ENCODE peak calls at places on chromosomes 2 and 18, in five cellular contexts. One of them, this sample, is unnamed.

GRCh38 chr18:6207119-6207518 is 207.6 kb downstream of the L3MBTL4 start:
- DNase-seq in Peyer's patch: no peak
- DNase-seq in HCT116: no peak
- DNase-seq in sigmoid colon: no peak
- DNase-seq in IMR-90: peak
- DNase-seq in this sample: no peak

GRCh38 chr2:16394072-16394985 is 271.3 kb downstream of the CYRIA start:
- DNase-seq in Peyer's patch: no peak
- DNase-seq in HCT116: no peak
- DNase-seq in IMR-90: no peak
- DNase-seq in sigmoid colon: no peak
- DNase-seq in this sample: peak

GRCh38 chr18:41558744-41559143 is 396.3 kb upstream of the PIK3C3 start:
- DNase-seq in sigmoid colon: no peak
- DNase-seq in IMR-90: no peak
- DNase-seq in Peyer's patch: no peak
- DNase-seq in HCT116: no peak
- DNase-seq in this sample: no peak

GRCh38 chr2:1990724-1991123 is 246.4 kb upstream of the PXDN start:
- DNase-seq in sigmoid colon: peak
- DNase-seq in HCT116: no peak
- DNase-seq in Peyer's patch: no peak
- DNase-seq in IMR-90: no peak
- DNase-seq in this sample: no peak

GRCh38 chr18:63604791-63605567 is 17.8 kb downstream of the SERPINB13 start:
- DNase-seq in Peyer's patch: no peak
- DNase-seq in HCT116: peak
- DNase-seq in IMR-90: peak
- DNase-seq in sigmoid colon: no peak
- DNase-seq in this sample: no peak

GRCh38 chr18:60372598-60372997 is at the start of gene MC4R:
- DNase-seq in sigmoid colon: no peak
- DNase-seq in HCT116: peak
- DNase-seq in IMR-90: peak
- DNase-seq in Peyer's patch: no peak
- DNase-seq in this sample: no peak

GRCh38 chr2:81324046-81324445 is 1019.5 kb upstream of the LRRTM1 start:
- DNase-seq in IMR-90: no peak
- DNase-seq in HCT116: peak
- DNase-seq in sigmoid colon: no peak
- DNase-seq in Peyer's patch: no peak
- DNase-seq in this sample: no peak

GRCh38 chr2:40487592-40487991 is 35.7 kb upstream of the SLC8A1 start:
- DNase-seq in Peyer's patch: no peak
- DNase-seq in IMR-90: peak
- DNase-seq in HCT116: no peak
- DNase-seq in sigmoid colon: no peak
- DNase-seq in this sample: no peak

GRCh38 chr2:11132036-11132671 is 23.1 kb upstream of the SLC66A3 start:
- DNase-seq in sigmoid colon: peak
- DNase-seq in IMR-90: no peak
- DNase-seq in Peyer's patch: no peak
- DNase-seq in HCT116: no peak
- DNase-seq in this sample: no peak

GRCh38 chr2:26541401-26542193 is 63.7 kb upstream of the OTOF start:
- DNase-seq in HCT116: no peak
- DNase-seq in sigmoid colon: peak
- DNase-seq in Peyer's patch: no peak
- DNase-seq in IMR-90: no peak
- DNase-seq in this sample: no peak

GRCh38 chr2:237692601-237693079 is 65.3 kb downstream of the LRRFIP1 start:
- DNase-seq in HCT116: no peak
- DNase-seq in Peyer's patch: peak
- DNase-seq in IMR-90: no peak
- DNase-seq in sigmoid colon: peak
- DNase-seq in this sample: peak

GRCh38 chr2:238964544-238965113 is 116.7 kb downstream of the TWIST2 start:
- DNase-seq in sigmoid colon: no peak
- DNase-seq in HCT116: no peak
- DNase-seq in Peyer's patch: no peak
- DNase-seq in IMR-90: no peak
- DNase-seq in this sample: no peak

GRCh38 chr2:149315461-149315860 is 14.9 kb upstream of the LYPD6 start:
- DNase-seq in sigmoid colon: no peak
- DNase-seq in Peyer's patch: no peak
- DNase-seq in HCT116: no peak
- DNase-seq in IMR-90: no peak
- DNase-seq in this sample: no peak

GRCh38 chr2:238682536-238682935 is 165.3 kb upstream of the TWIST2 start:
- DNase-seq in sigmoid colon: no peak
- DNase-seq in Peyer's patch: no peak
- DNase-seq in IMR-90: no peak
- DNase-seq in HCT116: no peak
- DNase-seq in this sample: no peak

GRCh38 chr2:226338825-226339224 is 460.8 kb downstream of the IRS1 start:
- DNase-seq in HCT116: no peak
- DNase-seq in Peyer's patch: no peak
- DNase-seq in IMR-90: no peak
- DNase-seq in sigmoid colon: no peak
- DNase-seq in this sample: no peak

GRCh38 chr2:105934467-105934866 is 189.8 kb downstream of the NCK2 start:
- DNase-seq in Peyer's patch: peak
- DNase-seq in sigmoid colon: no peak
- DNase-seq in HCT116: no peak
- DNase-seq in IMR-90: no peak
- DNase-seq in this sample: no peak

GRCh38 chr2:16036951-16037350 is 96.6 kb downstream of the MYCN start:
- DNase-seq in Peyer's patch: no peak
- DNase-seq in sigmoid colon: no peak
- DNase-seq in IMR-90: no peak
- DNase-seq in HCT116: no peak
- DNase-seq in this sample: no peak

GRCh38 chr2:190863946-190864345 is 16.7 kb upstream of the GLS start:
- DNase-seq in sigmoid colon: no peak
- DNase-seq in HCT116: no peak
- DNase-seq in Peyer's patch: no peak
- DNase-seq in IMR-90: no peak
- DNase-seq in this sample: no peak

GRCh38 chr2:159265171-159265576 is 21.3 kb downstream of the WDSUB1 start:
- DNase-seq in Peyer's patch: no peak
- DNase-seq in HCT116: peak
- DNase-seq in sigmoid colon: no peak
- DNase-seq in IMR-90: peak
- DNase-seq in this sample: peak

GRCh38 chr18:5309888-5310470 is 14.5 kb upstream of the ZBTB14 start:
- DNase-seq in HCT116: no peak
- DNase-seq in sigmoid colon: no peak
- DNase-seq in IMR-90: no peak
- DNase-seq in Peyer's patch: peak
- DNase-seq in this sample: no peak

GRCh38 chr2:15511686-15512085 is 49.4 kb downstream of the NBAS start:
- DNase-seq in HCT116: no peak
- DNase-seq in sigmoid colon: no peak
- DNase-seq in IMR-90: no peak
- DNase-seq in Peyer's patch: no peak
- DNase-seq in this sample: no peak

GRCh38 chr2:134333646-134334189 is 79.8 kb downstream of the MGAT5 start:
- DNase-seq in sigmoid colon: no peak
- DNase-seq in HCT116: no peak
- DNase-seq in Peyer's patch: no peak
- DNase-seq in IMR-90: no peak
- DNase-seq in this sample: no peak

GRCh38 chr18:45916302-45916701 is 50.8 kb downstream of the EPG5 start:
- DNase-seq in HCT116: no peak
- DNase-seq in Peyer's patch: no peak
- DNase-seq in sigmoid colon: no peak
- DNase-seq in IMR-90: no peak
- DNase-seq in this sample: peak

GRCh38 chr2:100104718-100105677 is 37.4 kb downstream of the AFF3 start:
- DNase-seq in Peyer's patch: no peak
- DNase-seq in IMR-90: peak
- DNase-seq in sigmoid colon: no peak
- DNase-seq in HCT116: no peak
- DNase-seq in this sample: peak

GRCh38 chr2:223232896-223233295 is 180.9 kb downstream of the KCNE4 start:
- DNase-seq in sigmoid colon: no peak
- DNase-seq in IMR-90: no peak
- DNase-seq in Peyer's patch: no peak
- DNase-seq in HCT116: no peak
- DNase-seq in this sample: no peak

DNA sequence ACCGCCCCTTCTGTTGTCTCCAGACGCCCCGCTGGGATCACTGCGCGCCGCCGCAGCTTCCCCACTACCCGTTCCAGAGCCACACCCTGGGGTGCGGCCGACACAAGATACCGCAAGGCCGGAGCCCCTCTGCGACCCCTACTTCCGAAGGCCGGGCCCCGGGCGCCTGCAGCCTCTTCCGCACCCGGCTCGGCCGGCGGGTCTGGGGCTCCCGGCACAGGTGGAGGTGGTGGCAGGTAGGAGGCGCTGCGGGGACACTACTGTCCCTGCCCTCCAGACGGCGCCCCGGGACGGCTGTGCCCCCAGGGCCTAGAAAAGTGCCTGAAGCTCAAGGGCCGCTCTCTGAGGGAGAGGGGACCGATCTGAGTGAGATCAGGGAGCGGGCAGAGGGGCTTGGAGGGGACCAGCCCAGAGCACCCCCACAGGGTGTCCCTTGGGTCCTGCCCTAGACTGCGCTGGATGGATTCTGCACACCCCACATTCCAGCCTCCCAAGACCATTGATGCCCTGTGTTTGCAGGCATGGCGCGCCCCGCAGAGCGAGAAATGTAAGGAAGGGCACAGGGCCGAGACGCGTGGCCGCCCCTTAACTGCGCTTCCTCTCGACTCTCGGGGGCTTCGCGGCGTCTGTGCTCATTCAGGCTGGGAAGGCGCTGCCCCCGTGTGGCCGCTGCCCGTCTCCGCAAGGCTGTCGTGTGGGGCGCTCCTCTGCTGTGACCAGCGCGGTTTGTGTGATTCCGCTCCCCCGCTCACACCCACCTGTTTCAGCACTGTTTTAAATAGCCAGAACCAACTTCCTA is 79.9 kb downstream of the GFPT1 start:
- DNase-seq in Peyer's patch: peak
- DNase-seq in HCT116: peak
- DNase-seq in sigmoid colon: peak
- DNase-seq in IMR-90: peak
- DNase-seq in this sample: peak
- TF ChIP-seq POLR2A in Peyer's patch: peak
- TF ChIP-seq POLR2A in HCT116: no peak
- TF ChIP-seq POLR2A in sigmoid colon: no peak
- TF ChIP-seq POLR2A in IMR-90: peak
- TF ChIP-seq POLR2A in this sample: no peak

GRCh38 chr18:76564636-76565237 is 69.7 kb upstream of the ZNF516 start:
- DNase-seq in IMR-90: no peak
- DNase-seq in HCT116: no peak
- DNase-seq in Peyer's patch: no peak
- DNase-seq in sigmoid colon: no peak
- DNase-seq in this sample: no peak

GRCh38 chr18:76566987-76567386 is 71.9 kb upstream of the ZNF516 start:
- DNase-seq in sigmoid colon: no peak
- DNase-seq in Peyer's patch: no peak
- DNase-seq in HCT116: no peak
- DNase-seq in IMR-90: no peak
- DNase-seq in this sample: no peak

GRCh38 chr18:76567835-76568445 is 72.9 kb upstream of the ZNF516 start:
- DNase-seq in IMR-90: no peak
- DNase-seq in Peyer's patch: no peak
- DNase-seq in HCT116: no peak
- DNase-seq in sigmoid colon: no peak
- DNase-seq in this sample: no peak

GRCh38 chr18:76564117-76564516 is 69.1 kb upstream of the ZNF516 start:
- DNase-seq in IMR-90: peak
- DNase-seq in sigmoid colon: no peak
- DNase-seq in Peyer's patch: no peak
- DNase-seq in HCT116: peak
- DNase-seq in this sample: no peak

DNA sequence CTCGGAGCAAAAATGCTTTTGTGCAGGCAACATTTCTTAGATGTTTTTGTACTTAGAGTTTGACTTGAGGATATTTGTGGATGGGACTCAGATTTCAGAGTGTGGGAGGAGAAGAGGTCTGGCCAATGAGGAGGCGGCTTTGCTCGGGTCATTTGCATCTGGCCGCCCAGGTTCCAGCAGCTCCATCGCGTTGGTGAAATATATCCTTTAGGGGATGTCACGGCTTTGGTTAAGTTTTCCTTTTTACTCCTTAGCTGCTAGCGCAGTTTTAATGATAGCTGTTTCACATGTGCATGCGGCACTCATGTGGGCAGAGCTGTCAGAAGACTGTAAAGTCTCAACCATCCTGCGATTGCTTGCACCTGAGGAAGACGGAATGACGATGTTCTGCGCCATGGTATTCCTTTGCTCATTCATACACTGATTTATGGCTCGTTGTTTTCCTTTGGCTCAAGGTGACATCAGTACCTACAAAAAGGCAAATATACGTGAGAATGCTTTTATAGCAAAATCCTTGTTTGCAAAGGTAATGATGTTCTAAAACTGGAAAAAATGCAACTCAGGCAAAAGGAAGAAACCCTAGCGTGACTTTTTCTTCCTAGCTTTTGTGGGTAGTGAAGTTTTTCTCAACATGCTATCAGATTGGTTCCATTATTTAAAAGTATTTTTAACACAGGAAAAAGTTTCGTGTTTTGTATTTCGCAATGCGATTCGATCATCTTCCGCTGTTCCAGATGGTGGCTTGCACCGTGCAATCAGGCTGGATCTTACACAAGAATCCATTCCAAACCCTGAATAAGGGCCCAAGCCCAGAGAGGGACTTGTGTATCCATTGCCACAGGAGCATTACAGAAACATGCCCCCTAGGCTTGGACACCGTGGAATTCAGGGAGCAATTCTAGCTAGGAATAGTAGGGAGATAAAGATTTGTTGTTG is 70.5 kb upstream of the ZNF516 start:
- DNase-seq in IMR-90: peak
- DNase-seq in HCT116: no peak
- DNase-seq in sigmoid colon: peak
- DNase-seq in Peyer's patch: no peak
- DNase-seq in this sample: no peak
- TF ChIP-seq POLR2A in IMR-90: no peak
- TF ChIP-seq POLR2A in HCT116: no peak
- TF ChIP-seq POLR2A in sigmoid colon: no peak
- TF ChIP-seq POLR2A in Peyer's patch: no peak
- TF ChIP-seq POLR2A in this sample: no peak

DNA sequence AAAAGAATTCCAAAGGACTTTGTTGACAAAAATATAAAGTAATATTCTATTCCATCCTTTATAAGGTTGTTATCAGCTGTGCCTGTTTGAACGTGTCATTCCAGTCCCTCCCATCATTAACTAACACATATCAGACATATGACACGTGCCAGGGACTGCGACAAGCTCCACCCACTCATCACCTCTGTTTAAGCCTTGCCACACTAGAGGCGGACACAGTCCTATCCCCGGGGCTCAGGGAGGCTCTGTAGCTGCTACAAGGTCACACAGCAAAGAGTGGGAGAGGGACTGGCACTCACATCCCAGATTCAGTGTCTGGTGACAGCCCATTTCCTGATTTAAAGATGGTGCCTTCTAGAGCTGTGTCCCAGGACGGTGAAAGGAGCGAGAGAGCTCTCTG is 30.0 kb downstream of the TBC1D8 start:
- DNase-seq in IMR-90: no peak
- DNase-seq in sigmoid colon: no peak
- DNase-seq in Peyer's patch: no peak
- DNase-seq in HCT116: no peak
- DNase-seq in this sample: no peak
- TF ChIP-seq POLR2A in IMR-90: no peak
- TF ChIP-seq POLR2A in sigmoid colon: no peak
- TF ChIP-seq POLR2A in Peyer's patch: peak
- TF ChIP-seq POLR2A in HCT116: no peak
- TF ChIP-seq POLR2A in this sample: no peak

GRCh38 chr2:38376346-38376682 is 759 bp downstream of the ATL2 start:
- DNase-seq in IMR-90: peak
- DNase-seq in HCT116: peak
- DNase-seq in Peyer's patch: no peak
- DNase-seq in sigmoid colon: no peak
- DNase-seq in this sample: peak
- TF ChIP-seq POLR2A in IMR-90: no peak
- TF ChIP-seq POLR2A in HCT116: no peak
- TF ChIP-seq POLR2A in Peyer's patch: peak
- TF ChIP-seq POLR2A in sigmoid colon: no peak
- TF ChIP-seq POLR2A in this sample: peak

This sample was measured in erythroblast.